ENCODE peak calls at places on chromosomes 11 and 22, in nine cellular contexts. V is tibial artery, T is DND-41, R is cardiac muscle cell, H is right atrium auricular region, L is upper lobe of right lung, W is SJSA1, M is uterus, F is body of pancreas. G is an unnamed sample.

GRCh38 chr22:44352378-44353062 is 39.8 kb upstream of the SHISAL1 start:
- DNase-seq in V (no peak), T (no peak), R (no peak), H (no peak), L (peak; percentile 52), W (no peak), M (no peak), F (no peak), G (no peak)

GRCh38 chr22:44892803-44893730 is 116.7 kb downstream of the PHF21B start:
- DNase-seq in V (no peak), T (no peak), R (no peak), H (no peak), L (peak; percentile 57), W (peak; percentile 42), M (no peak), F (no peak), G (no peak)

GRCh38 chr11:8650401-8650990 is 32.0 kb downstream of the TRIM66 start:
- DNase-seq in V (no peak), T (no peak), R (peak; percentile 52), H (no peak), L (no peak), W (no peak), M (no peak), F (no peak), G (no peak)

GRCh38 chr22:29715240-29715639 is 4.6 kb upstream of the CABP7 start:
- DNase-seq in V (no peak), T (no peak), R (no peak), H (no peak), L (no peak), W (no peak), M (no peak), F (no peak), G (no peak)

GRCh38 chr11:2186669-2187266 is 15.2 kb upstream of the TH start:
- DNase-seq in V (no peak), T (peak; percentile 56), R (peak; percentile 30), H (no peak), L (no peak), W (no peak), M (no peak), F (peak; percentile 70), G (peak; percentile 19)

GRCh38 chr22:36327922-36328551 is 59.7 kb downstream of the MYH9 start:
- DNase-seq in V (peak; percentile 62), T (no peak), R (peak; percentile 69), H (peak; percentile 82), L (no peak), W (no peak), M (peak; percentile 76), F (peak; percentile 78), G (no peak)

GRCh38 chr11:73259406-73260126 is 12.6 kb upstream of the P2RY6 start:
- DNase-seq in V (no peak), T (no peak), R (no peak), H (peak; percentile 2), L (peak; percentile 28), W (no peak), M (peak; percentile 8), F (no peak), G (peak; percentile 14)

GRCh38 chr11:17076517-17077239 is 789 bp downstream of the RPS13 start:
- DNase-seq in V (no peak), T (no peak), R (peak; percentile 20), H (no peak), L (no peak), W (no peak), M (no peak), F (no peak), G (no peak)

GRCh38 chr22:29031236-29031982 is 30.2 kb downstream of the C22orf31 start:
- DNase-seq in V (peak; percentile 76), T (no peak), R (peak; percentile 92), H (peak; percentile 90), L (peak; percentile 71), W (peak; percentile 99), M (peak; percentile 85), F (peak; percentile 67), G (no peak)

GRCh38 chr22:50293441-50294318 is 13.8 kb downstream of the PLXNB2 start:
- DNase-seq in V (no peak), T (no peak), R (peak; percentile 91), H (no peak), L (peak; percentile 92), W (peak; percentile 94), M (no peak), F (peak; percentile 71), G (no peak)

GRCh38 chr11:84558085-84558905 is 1068.8 kb downstream of the DLG2 start:
- DNase-seq in V (no peak), T (peak; percentile 25), R (peak; percentile 65), H (no peak), L (no peak), W (no peak), M (no peak), F (peak; percentile 72), G (no peak)

GRCh38 chr22:24181088-24181995 is at the start of gene SUSD2:
- DNase-seq in V (no peak), T (no peak), R (no peak), H (no peak), L (peak; percentile 85), W (no peak), M (no peak), F (peak; percentile 54), G (no peak)

GRCh38 chr11:27468643-27469332 is 3.8 kb downstream of the LGR4 start:
- DNase-seq in V (no peak), T (no peak), R (no peak), H (no peak), L (no peak), W (no peak), M (no peak), F (peak; percentile 60), G (no peak)

GRCh38 chr22:35383679-35384071 is 2.8 kb downstream of the HMOX1 start:
- DNase-seq in V (no peak), T (no peak), R (peak; percentile 24), H (no peak), L (no peak), W (no peak), M (no peak), F (no peak), G (no peak)

GRCh38 chr11:129853508-129854228 is 38.0 kb downstream of the TMEM45B start:
- DNase-seq in V (no peak), T (peak; percentile 64), R (peak; percentile 58), H (no peak), L (peak; percentile 80), W (no peak), M (no peak), F (peak; percentile 85), G (peak; percentile 88)

GRCh38 chr11:46628961-46629360 is 11.6 kb downstream of the ATG13 start:
- DNase-seq in V (no peak), T (no peak), R (no peak), H (no peak), L (no peak), W (no peak), M (no peak), F (no peak), G (no peak)

GRCh38 chr11:46632502-46632901 is 15.1 kb downstream of the ATG13 start:
- DNase-seq in V (no peak), T (no peak), R (no peak), H (no peak), L (no peak), W (no peak), M (no peak), F (no peak), G (no peak)

GRCh38 chr11:46631676-46632075 is 14.3 kb downstream of the ATG13 start:
- DNase-seq in V (no peak), T (no peak), R (no peak), H (no peak), L (no peak), W (no peak), M (no peak), F (no peak), G (no peak)

GRCh38 chr11:46633291-46634217 is 16.2 kb downstream of the ATG13 start:
- DNase-seq in V (no peak), T (no peak), R (no peak), H (no peak), L (peak; percentile 72), W (no peak), M (no peak), F (no peak), G (no peak)

DNA sequence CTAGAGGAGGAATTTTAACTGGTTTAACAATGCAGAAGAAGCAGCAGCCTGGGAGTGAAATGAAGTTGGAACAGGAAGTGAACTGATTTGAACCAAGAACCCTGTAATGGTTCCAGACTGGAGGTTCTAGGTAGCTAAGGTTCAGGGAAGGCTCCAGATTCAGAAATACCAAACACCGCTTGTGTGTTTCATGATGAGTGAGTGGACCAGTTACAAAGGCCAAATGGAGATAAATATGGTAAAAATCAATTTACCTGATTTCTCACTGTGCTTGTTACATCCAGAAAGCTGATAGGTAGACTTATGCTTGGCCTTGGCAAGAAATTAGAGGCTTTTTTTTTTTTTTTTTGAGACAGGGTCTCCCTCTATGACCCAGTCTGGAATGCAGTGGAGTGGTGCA is 12.9 kb downstream of the ATG13 start:
- DNase-seq in V (no peak), T (no peak), R (no peak), H (no peak), L (no peak), W (no peak), M (no peak), F (no peak), G (no peak)
- H3K27ac ChIP-seq in V (no peak overlapping the region), T (no peak overlapping the region), R (no peak overlapping the region), H (no peak overlapping the region), L (no peak overlapping the region), W (no peak overlapping the region), M (no peak overlapping the region), F (no peak overlapping the region), G (no peak overlapping the region)

GRCh38 chr11:12773591-12773990 is 99.4 kb downstream of the TEAD1 start:
- DNase-seq in V (no peak), T (no peak), R (no peak), H (no peak), L (no peak), W (no peak), M (no peak), F (no peak), G (no peak)
- H3K9me3 ChIP-seq in V (no peaks in the 10 kb centered on the region), T (no peaks in the 10 kb centered on the region), R (no peaks in the 10 kb centered on the region), H (no peaks in the 10 kb centered on the region), L (no peaks in the 10 kb centered on the region), W (no peaks in the 10 kb centered on the region), M (no peaks in the 10 kb centered on the region), F (no peaks in the 10 kb centered on the region), G (no peaks in the 10 kb centered on the region)

DNA sequence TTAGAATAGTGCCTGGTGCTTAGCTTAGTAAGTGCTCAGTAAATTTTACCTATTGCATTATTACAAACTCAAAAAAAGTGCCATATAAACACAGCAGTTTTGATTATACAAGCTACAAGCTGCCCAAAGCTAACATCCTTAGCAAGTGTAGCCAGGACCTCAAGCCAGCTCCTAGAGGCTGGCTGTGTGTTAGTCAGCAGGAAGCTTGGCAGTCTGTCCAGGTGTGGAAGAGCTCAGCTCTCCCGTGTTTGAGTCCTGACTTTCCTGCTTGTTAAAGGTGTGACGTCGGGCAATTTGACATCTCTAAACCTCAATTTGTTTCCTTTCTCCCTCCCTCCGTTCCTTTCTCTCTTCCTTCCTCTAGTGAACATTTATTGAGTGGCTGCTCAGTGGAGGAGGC is 68.5 kb downstream of the PRR5L start:
- DNase-seq in V (no peak), T (no peak), R (no peak), H (no peak), L (no peak), W (no peak), M (no peak), F (no peak), G (no peak)
- H3K27me3 ChIP-seq in V (no peaks in the 10 kb centered on the region), T (peaks cover 51% of the 10 kb centered on the region), R (peaks cover 11% of the 10 kb centered on the region), H (no peaks in the 10 kb centered on the region), L (no peaks in the 10 kb centered on the region), W (no peaks in the 10 kb centered on the region), M (no peaks in the 10 kb centered on the region), F (no peaks in the 10 kb centered on the region), G (no peaks in the 10 kb centered on the region)

DNA sequence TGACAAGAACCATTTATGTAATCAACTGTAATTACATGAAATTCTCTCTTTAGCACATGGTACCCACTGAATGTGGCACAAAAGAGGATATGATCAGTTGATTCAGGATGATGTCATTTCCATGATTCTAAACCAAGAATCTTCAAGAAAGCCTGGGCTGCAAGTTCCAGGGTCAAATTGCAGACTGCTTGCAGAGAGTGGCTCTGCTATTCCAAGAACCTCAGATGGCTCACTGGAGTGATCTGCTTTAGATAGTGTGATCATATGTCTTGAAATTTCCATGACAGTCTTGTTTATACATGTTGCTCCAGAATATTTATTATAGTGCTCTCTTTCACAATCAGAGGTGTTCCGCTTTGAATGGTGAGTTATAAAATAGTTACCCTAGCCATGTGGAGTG is 188.2 kb downstream of the ETS1 start:
- DNase-seq in V (no peak), T (no peak), R (no peak), H (no peak), L (no peak), W (no peak), M (no peak), F (no peak), G (no peak)
- H3K27ac ChIP-seq in V (no peak overlapping the region), T (no peak overlapping the region), R (no peak overlapping the region), H (no peak overlapping the region), L (no peak overlapping the region), W (no peak overlapping the region), M (no peak overlapping the region), F (no peak overlapping the region), G (no peak overlapping the region)

G was measured in CD4-positive, alpha-beta T cell.